ENCODE peak calls at places on chromosome 7, in ten cellular contexts. T is spleen, C is endothelial cell of umbilical vein, A is sigmoid colon, Y is transverse colon, Q is HCT116, M is upper lobe of left lung, L is GM12891, E is esophagus muscularis mucosa, K is suprapubic skin. H is an unnamed sample.

GRCh38 chr7:24764972-24765744 is 7.9 kb upstream of the GSDME start:
- DNase-seq in Y (no peak), T (no peak), M (no peak), Q (no peak), K (no peak), E (no peak), C (no peak), A (no peak), L (no peak), H (no peak)

GRCh38 chr7:51899611-51900010 is 583.0 kb upstream of the COBL start:
- DNase-seq in E (no peak), A (no peak), Q (no peak), K (no peak), L (no peak), M (peak; percentile 49), T (no peak), C (no peak), Y (no peak), H (no peak)

GRCh38 chr7:2214636-2215035 is 18.1 kb downstream of the MAD1L1 start:
- DNase-seq in Q (no peak), M (no peak), Y (no peak), K (no peak), L (no peak), C (no peak), E (no peak), A (no peak), T (no peak), H (no peak)

GRCh38 chr7:136086712-136087111 is 109.6 kb upstream of the MTPN start:
- DNase-seq in Y (peak; percentile 12), A (peak; percentile 74), T (no peak), E (no peak), Q (peak; percentile 36), M (no peak), K (no peak), L (no peak), C (peak; percentile 86), H (no peak)

GRCh38 chr7:55087521-55087961 is 68.7 kb downstream of the EGFR start:
- DNase-seq in A (no peak), L (no peak), M (no peak), Y (no peak), C (no peak), Q (no peak), T (no peak), E (no peak), K (no peak), H (no peak)

GRCh38 chr7:158541330-158542010 is 46.2 kb downstream of the PTPRN2 start:
- DNase-seq in C (no peak), Q (no peak), E (no peak), M (no peak), K (no peak), T (peak; percentile 89), A (no peak), Y (no peak), L (peak; percentile 62), H (no peak)

GRCh38 chr7:70641882-70642281 is 490.1 kb upstream of the GALNT17 start:
- DNase-seq in K (no peak), M (no peak), Y (no peak), A (no peak), E (no peak), C (no peak), T (no peak), Q (no peak), L (no peak), H (no peak)

GRCh38 chr7:5417106-5418071 is 6.2 kb downstream of the TNRC18 start:
- DNase-seq in Y (no peak), A (no peak), M (no peak), C (no peak), Q (no peak), E (no peak), K (no peak), T (no peak), L (no peak), H (no peak)

GRCh38 chr7:49596701-49597491 is 176.5 kb upstream of the VWC2 start:
- DNase-seq in Y (no peak), A (no peak), Q (no peak), L (no peak), K (no peak), C (no peak), T (no peak), M (no peak), E (no peak), H (no peak)

GRCh38 chr7:41984888-41985287 is 252.1 kb downstream of the GLI3 start:
- DNase-seq in C (peak; percentile 48), T (no peak), Y (no peak), L (no peak), E (no peak), Q (no peak), A (no peak), M (no peak), K (no peak), H (no peak)

GRCh38 chr7:155428171-155428834 is 29.6 kb upstream of the EN2 start:
- DNase-seq in E (no peak), Q (no peak), L (no peak), C (no peak), K (no peak), T (peak; percentile 66), Y (no peak), M (no peak), A (no peak), H (no peak)

GRCh38 chr7:102834999-102835398 is 77.8 kb upstream of the LRRC17 start:
- DNase-seq in Q (peak; percentile 60), L (peak; percentile 18), E (no peak), M (no peak), K (no peak), Y (no peak), T (no peak), C (peak; percentile 73), A (no peak), H (no peak)

GRCh38 chr7:121012919-121013318 is 24.4 kb downstream of the CPED1 start:
- DNase-seq in T (no peak), E (no peak), M (no peak), L (no peak), A (no peak), Y (no peak), K (no peak), Q (no peak), C (no peak), H (no peak)

GRCh38 chr7:117950601-117951278 is 77.5 kb upstream of the CTTNBP2 start:
- DNase-seq in Y (peak; percentile 62), K (no peak), Q (no peak), L (no peak), E (no peak), A (no peak), C (no peak), T (no peak), M (no peak), H (no peak)

GRCh38 chr7:80923211-80923612 is 4.4 kb upstream of the SEMA3C start:
- DNase-seq in Y (no peak), Q (no peak), L (no peak), T (no peak), C (no peak), E (no peak), K (no peak), M (no peak), A (no peak), H (no peak)

GRCh38 chr7:80922254-80923049 is 3.6 kb upstream of the SEMA3C start:
- DNase-seq in T (no peak), L (no peak), E (no peak), Q (no peak), M (no peak), Y (peak; percentile 30), A (no peak), K (no peak), C (no peak), H (no peak)

GRCh38 chr7:80918406-80918805 is 445 bp downstream of the SEMA3C start:
- DNase-seq in K (no peak), Y (no peak), E (no peak), T (no peak), C (no peak), Q (no peak), M (no peak), L (peak; percentile 20), A (no peak), H (no peak)

GRCh38 chr7:80918909-80919721 is at the start of gene SEMA3C:
- DNase-seq in Y (peak; percentile 90), E (peak; percentile 95), A (peak; percentile 96), Q (peak; percentile 78), L (peak; percentile 29), M (peak; percentile 98), K (peak; percentile 90), C (peak; percentile 90), T (peak; percentile 91), H (no peak)

GRCh38 chr7:80921130-80921529 is 2.3 kb upstream of the SEMA3C start:
- DNase-seq in T (no peak), E (no peak), C (no peak), Q (no peak), K (no peak), L (no peak), Y (no peak), A (no peak), M (no peak), H (no peak)
- TF ChIP-seq POLR2AphosphoS5 in T (no peak), E (no peak), C (no peak), Q (no peak), K (no peak), L (no peak), Y (no peak), A (no peak), M (no peak), H (no peak)

DNA sequence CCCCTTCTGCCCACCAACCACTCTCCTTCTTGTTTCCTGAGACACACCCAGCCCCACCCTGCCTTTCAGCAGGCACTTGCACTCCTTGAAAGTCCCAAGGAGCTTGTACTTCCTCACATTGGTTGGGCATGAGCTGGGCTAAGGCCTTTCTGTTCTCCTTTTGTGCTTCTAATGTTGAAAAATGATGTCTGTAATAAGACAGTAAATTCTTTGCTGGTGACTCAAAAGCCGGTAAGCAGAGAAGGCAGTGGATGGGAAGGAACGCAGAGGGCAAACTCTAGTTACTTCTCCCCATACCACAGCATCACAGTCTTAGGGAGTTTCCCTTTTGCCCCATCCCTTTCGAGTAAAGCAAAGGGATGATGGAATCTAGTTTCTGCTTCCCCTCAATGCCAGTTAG is 185.6 kb downstream of the PLXNA4 start:
- DNase-seq in A (no peak), M (no peak), Y (no peak), K (no peak), Q (no peak), L (no peak), C (no peak), E (no peak), T (no peak), H (no peak)
- TF ChIP-seq POLR2A in A (no peak), M (no peak), Y (no peak), K (no peak), Q (no peak), L (no peak), C (no peak), E (no peak), T (no peak), H (no peak)

DNA sequence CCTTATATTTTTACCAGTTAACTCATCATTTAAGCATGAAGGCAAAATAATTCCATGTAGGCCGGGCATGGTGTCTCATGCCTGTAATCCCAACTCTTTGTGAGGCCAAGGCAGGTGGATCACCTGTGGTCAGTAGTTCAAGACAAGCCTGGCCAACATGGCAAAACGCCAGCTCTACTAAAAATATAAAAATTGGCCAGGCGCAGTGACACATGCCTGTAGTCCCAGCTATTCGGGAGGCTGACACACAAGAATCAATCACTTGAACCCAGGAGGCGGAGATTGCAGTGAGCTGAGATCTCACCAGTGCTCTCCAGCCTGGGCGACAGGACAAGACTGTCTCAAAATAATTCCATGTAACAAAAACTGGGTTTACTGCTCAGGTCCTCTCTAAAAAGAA is 18.3 kb downstream of the HNRNPA2B1 start:
- DNase-seq in L (no peak), K (no peak), Q (no peak), Y (no peak), C (no peak), T (no peak), M (no peak), A (no peak), E (no peak), H (no peak)
- TF ChIP-seq POLR2AphosphoS5 in L (peak; percentile 55), K (no peak), Q (no peak), Y (no peak), C (no peak), T (no peak), M (no peak), A (no peak), E (no peak), H (no peak)

GRCh38 chr7:92729172-92729571 is 107.2 kb downstream of the CDK6 start:
- DNase-seq in Q (no peak), T (no peak), L (no peak), A (no peak), M (no peak), K (no peak), Y (no peak), C (no peak), E (no peak), H (no peak)
- TF ChIP-seq POLR2A in Q (no peak), T (no peak), L (no peak), A (no peak), M (no peak), K (no peak), Y (no peak), C (no peak), E (no peak), H (no peak)

H was measured in GM12892.